ENCODE peak calls at places on chromosomes 6 and 20, in ten cellular contexts. One of them, this sample, is unnamed.

GRCh38 chr20:20360464-20360863 is 7.4 kb upstream of the INSM1 start:
- DNase-seq in GM23248: peak
- DNase-seq in PC-9: peak
- DNase-seq in aorta: no peak
- DNase-seq in uterus: no peak
- DNase-seq in upper lobe of right lung: no peak
- DNase-seq in psoas muscle: no peak
- DNase-seq in adrenal gland: peak
- DNase-seq in small intestine: peak
- DNase-seq in Peyer's patch: no peak
- DNase-seq in this sample: peak

GRCh38 chr6:28944412-28945006 is 20.7 kb upstream of the TRIM27 start:
- DNase-seq in psoas muscle: peak
- DNase-seq in upper lobe of right lung: no peak
- DNase-seq in uterus: peak
- DNase-seq in aorta: peak
- DNase-seq in adrenal gland: peak
- DNase-seq in Peyer's patch: no peak
- DNase-seq in small intestine: peak
- DNase-seq in PC-9: peak
- DNase-seq in GM23248: peak
- DNase-seq in this sample: peak

GRCh38 chr6:33294086-33294823 is 4.5 kb downstream of the RGL2 start:
- DNase-seq in psoas muscle: no peak
- DNase-seq in upper lobe of right lung: no peak
- DNase-seq in Peyer's patch: no peak
- DNase-seq in GM23248: no peak
- DNase-seq in PC-9: no peak
- DNase-seq in small intestine: no peak
- DNase-seq in aorta: no peak
- DNase-seq in uterus: no peak
- DNase-seq in adrenal gland: no peak
- DNase-seq in this sample: no peak

GRCh38 chr6:2767327-2767985 is 2.3 kb downstream of the WRNIP1 start:
- DNase-seq in psoas muscle: no peak
- DNase-seq in small intestine: no peak
- DNase-seq in Peyer's patch: no peak
- DNase-seq in GM23248: peak
- DNase-seq in aorta: no peak
- DNase-seq in upper lobe of right lung: no peak
- DNase-seq in PC-9: no peak
- DNase-seq in uterus: no peak
- DNase-seq in adrenal gland: no peak
- DNase-seq in this sample: no peak

GRCh38 chr20:11394145-11394833 is 523.4 kb upstream of the BTBD3 start:
- DNase-seq in aorta: no peak
- DNase-seq in adrenal gland: no peak
- DNase-seq in small intestine: no peak
- DNase-seq in Peyer's patch: no peak
- DNase-seq in GM23248: peak
- DNase-seq in psoas muscle: no peak
- DNase-seq in PC-9: no peak
- DNase-seq in uterus: no peak
- DNase-seq in upper lobe of right lung: no peak
- DNase-seq in this sample: no peak

GRCh38 chr6:53179961-53180651 is 31.5 kb upstream of the GCM1 start:
- DNase-seq in uterus: no peak
- DNase-seq in upper lobe of right lung: no peak
- DNase-seq in Peyer's patch: no peak
- DNase-seq in adrenal gland: peak
- DNase-seq in small intestine: peak
- DNase-seq in psoas muscle: peak
- DNase-seq in aorta: peak
- DNase-seq in GM23248: no peak
- DNase-seq in PC-9: no peak
- DNase-seq in this sample: peak

GRCh38 chr6:90583783-90584481 is 2.9 kb downstream of the MAP3K7 start:
- DNase-seq in uterus: no peak
- DNase-seq in GM23248: no peak
- DNase-seq in upper lobe of right lung: no peak
- DNase-seq in Peyer's patch: no peak
- DNase-seq in small intestine: peak
- DNase-seq in PC-9: no peak
- DNase-seq in aorta: no peak
- DNase-seq in psoas muscle: no peak
- DNase-seq in adrenal gland: no peak
- DNase-seq in this sample: no peak

GRCh38 chr6:22141271-22141745 is 155.5 kb downstream of the PRL start:
- DNase-seq in aorta: no peak
- DNase-seq in adrenal gland: peak
- DNase-seq in uterus: no peak
- DNase-seq in PC-9: peak
- DNase-seq in Peyer's patch: no peak
- DNase-seq in psoas muscle: no peak
- DNase-seq in GM23248: no peak
- DNase-seq in small intestine: no peak
- DNase-seq in upper lobe of right lung: no peak
- DNase-seq in this sample: no peak

GRCh38 chr20:36493801-36494114 is 47.6 kb upstream of the MYL9 start:
- DNase-seq in GM23248: peak
- DNase-seq in upper lobe of right lung: no peak
- DNase-seq in Peyer's patch: no peak
- DNase-seq in uterus: peak
- DNase-seq in aorta: peak
- DNase-seq in PC-9: no peak
- DNase-seq in psoas muscle: peak
- DNase-seq in small intestine: no peak
- DNase-seq in adrenal gland: peak
- DNase-seq in this sample: no peak

GRCh38 chr20:36493013-36493800 is 48.1 kb upstream of the MYL9 start:
- DNase-seq in upper lobe of right lung: no peak
- DNase-seq in PC-9: no peak
- DNase-seq in GM23248: no peak
- DNase-seq in small intestine: no peak
- DNase-seq in psoas muscle: no peak
- DNase-seq in Peyer's patch: peak
- DNase-seq in uterus: no peak
- DNase-seq in adrenal gland: no peak
- DNase-seq in aorta: no peak
- DNase-seq in this sample: no peak

GRCh38 chr20:36490191-36490590 is 51.1 kb upstream of the MYL9 start:
- DNase-seq in Peyer's patch: no peak
- DNase-seq in PC-9: no peak
- DNase-seq in small intestine: no peak
- DNase-seq in upper lobe of right lung: no peak
- DNase-seq in uterus: no peak
- DNase-seq in adrenal gland: no peak
- DNase-seq in psoas muscle: no peak
- DNase-seq in aorta: no peak
- DNase-seq in GM23248: no peak
- DNase-seq in this sample: no peak

GRCh38 chr20:36496707-36497669 is 44.3 kb upstream of the MYL9 start:
- DNase-seq in psoas muscle: no peak
- DNase-seq in PC-9: no peak
- DNase-seq in upper lobe of right lung: no peak
- DNase-seq in GM23248: no peak
- DNase-seq in adrenal gland: no peak
- DNase-seq in small intestine: no peak
- DNase-seq in Peyer's patch: no peak
- DNase-seq in aorta: no peak
- DNase-seq in uterus: no peak
- DNase-seq in this sample: no peak

DNA sequence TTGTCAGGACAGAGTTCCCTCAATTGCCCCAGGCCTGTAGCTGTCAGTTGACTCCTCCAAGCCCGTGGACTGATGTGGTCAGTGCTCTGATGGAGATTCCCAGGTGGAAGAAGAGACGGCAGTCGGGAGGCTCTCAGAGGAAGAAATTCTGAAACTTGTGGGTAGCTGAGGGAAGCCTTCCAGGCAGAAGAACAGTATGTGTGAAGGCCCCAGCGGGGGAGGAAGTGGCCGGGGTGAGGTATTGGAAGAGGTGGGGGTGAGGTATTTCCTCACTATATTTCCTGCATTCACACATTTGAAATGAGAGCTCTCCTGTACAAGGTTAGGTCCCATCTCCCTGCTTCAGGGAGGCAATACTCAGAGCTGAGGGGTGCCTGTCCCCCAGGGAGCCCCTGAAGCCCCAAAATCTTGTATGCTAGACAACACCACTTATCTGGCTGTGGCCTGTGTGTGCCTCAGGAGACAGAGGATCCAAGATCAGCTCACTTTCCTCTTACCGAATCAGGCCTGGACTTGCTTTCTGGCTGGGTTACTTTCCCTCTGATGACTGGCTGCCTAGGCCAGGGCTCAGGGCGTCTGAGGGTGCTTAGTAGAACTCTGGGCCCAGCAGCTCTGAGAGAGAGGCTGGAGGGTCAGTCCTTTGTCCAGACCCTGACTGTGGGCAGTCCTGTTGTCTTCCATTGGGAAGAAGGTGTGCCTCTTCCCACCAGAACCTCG is 49.3 kb upstream of the MYL9 start:
- DNase-seq in aorta: no peak
- DNase-seq in psoas muscle: no peak
- DNase-seq in upper lobe of right lung: no peak
- DNase-seq in PC-9: no peak
- DNase-seq in small intestine: peak
- DNase-seq in uterus: no peak
- DNase-seq in adrenal gland: no peak
- DNase-seq in Peyer's patch: peak
- DNase-seq in GM23248: peak
- DNase-seq in this sample: peak
- H3K27ac ChIP-seq in aorta: peak
- H3K27ac ChIP-seq in psoas muscle: peak
- H3K27ac ChIP-seq in upper lobe of right lung: peak
- H3K27ac ChIP-seq in PC-9: no peak
- H3K27ac ChIP-seq in small intestine: peak
- H3K27ac ChIP-seq in uterus: peak
- H3K27ac ChIP-seq in adrenal gland: no peak
- H3K27ac ChIP-seq in Peyer's patch: peak
- H3K27ac ChIP-seq in GM23248: peak
- H3K27ac ChIP-seq in this sample: peak

GRCh38 chr6:13419422-13419821 is 68.0 kb downstream of the GFOD1 start:
- DNase-seq in Peyer's patch: no peak
- DNase-seq in upper lobe of right lung: no peak
- DNase-seq in adrenal gland: no peak
- DNase-seq in psoas muscle: no peak
- DNase-seq in GM23248: no peak
- DNase-seq in uterus: no peak
- DNase-seq in small intestine: no peak
- DNase-seq in PC-9: no peak
- DNase-seq in aorta: no peak
- DNase-seq in this sample: no peak

GRCh38 chr6:13417954-13418353 is 69.4 kb downstream of the GFOD1 start:
- DNase-seq in aorta: no peak
- DNase-seq in small intestine: no peak
- DNase-seq in PC-9: no peak
- DNase-seq in Peyer's patch: no peak
- DNase-seq in uterus: no peak
- DNase-seq in GM23248: no peak
- DNase-seq in upper lobe of right lung: no peak
- DNase-seq in psoas muscle: no peak
- DNase-seq in adrenal gland: no peak
- DNase-seq in this sample: no peak

GRCh38 chr6:13415276-13415675 is 72.1 kb downstream of the GFOD1 start:
- DNase-seq in aorta: no peak
- DNase-seq in adrenal gland: no peak
- DNase-seq in uterus: no peak
- DNase-seq in small intestine: no peak
- DNase-seq in psoas muscle: no peak
- DNase-seq in Peyer's patch: no peak
- DNase-seq in GM23248: no peak
- DNase-seq in PC-9: no peak
- DNase-seq in upper lobe of right lung: no peak
- DNase-seq in this sample: no peak

GRCh38 chr6:13418838-13419237 is 68.6 kb downstream of the GFOD1 start:
- DNase-seq in upper lobe of right lung: no peak
- DNase-seq in adrenal gland: no peak
- DNase-seq in aorta: no peak
- DNase-seq in psoas muscle: no peak
- DNase-seq in GM23248: no peak
- DNase-seq in uterus: no peak
- DNase-seq in PC-9: no peak
- DNase-seq in small intestine: no peak
- DNase-seq in Peyer's patch: no peak
- DNase-seq in this sample: no peak

GRCh38 chr6:13417431-13417830 is 70.0 kb downstream of the GFOD1 start:
- DNase-seq in Peyer's patch: no peak
- DNase-seq in PC-9: no peak
- DNase-seq in uterus: no peak
- DNase-seq in adrenal gland: no peak
- DNase-seq in GM23248: no peak
- DNase-seq in small intestine: no peak
- DNase-seq in psoas muscle: no peak
- DNase-seq in upper lobe of right lung: no peak
- DNase-seq in aorta: no peak
- DNase-seq in this sample: no peak
- H3K27ac ChIP-seq in Peyer's patch: no peak
- H3K27ac ChIP-seq in PC-9: no peak
- H3K27ac ChIP-seq in uterus: no peak
- H3K27ac ChIP-seq in adrenal gland: no peak
- H3K27ac ChIP-seq in GM23248: no peak
- H3K27ac ChIP-seq in small intestine: no peak
- H3K27ac ChIP-seq in psoas muscle: no peak
- H3K27ac ChIP-seq in upper lobe of right lung: no peak
- H3K27ac ChIP-seq in aorta: no peak
- H3K27ac ChIP-seq in this sample: no peak

DNA sequence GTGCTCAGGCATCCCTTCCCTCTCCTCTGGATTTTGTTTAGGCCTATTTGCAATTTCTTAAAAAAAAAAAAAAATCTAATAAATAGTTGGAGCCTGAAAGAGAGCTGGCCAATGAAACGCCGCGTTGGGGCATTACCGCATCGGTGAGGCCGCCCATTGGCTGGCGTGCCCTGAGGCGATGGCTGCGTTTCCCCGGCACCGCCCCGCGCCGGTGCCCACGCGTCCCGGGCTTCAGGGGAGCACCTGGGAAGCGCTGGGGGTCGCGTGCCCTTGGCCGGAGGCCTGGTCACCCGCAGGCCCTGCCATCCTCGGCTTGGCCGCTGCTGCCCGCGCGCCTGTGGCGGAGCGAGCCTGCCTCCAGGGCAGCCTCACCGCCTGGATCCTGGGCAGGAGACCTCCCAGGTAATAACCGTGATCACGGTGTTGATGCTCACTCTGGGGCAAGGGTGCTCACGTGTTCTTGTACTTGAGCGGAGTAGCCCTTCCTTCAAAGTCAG is 155.4 kb downstream of the NRN1 start:
- DNase-seq in psoas muscle: peak
- DNase-seq in aorta: peak
- DNase-seq in PC-9: peak
- DNase-seq in Peyer's patch: peak
- DNase-seq in uterus: no peak
- DNase-seq in GM23248: peak
- DNase-seq in small intestine: peak
- DNase-seq in adrenal gland: peak
- DNase-seq in upper lobe of right lung: peak
- DNase-seq in this sample: no peak
- H3K27ac ChIP-seq in psoas muscle: no peak
- H3K27ac ChIP-seq in aorta: no peak
- H3K27ac ChIP-seq in PC-9: no peak
- H3K27ac ChIP-seq in Peyer's patch: peak
- H3K27ac ChIP-seq in uterus: no peak
- H3K27ac ChIP-seq in GM23248: no peak
- H3K27ac ChIP-seq in small intestine: peak
- H3K27ac ChIP-seq in adrenal gland: no peak
- H3K27ac ChIP-seq in upper lobe of right lung: no peak
- H3K27ac ChIP-seq in this sample: no peak

DNA sequence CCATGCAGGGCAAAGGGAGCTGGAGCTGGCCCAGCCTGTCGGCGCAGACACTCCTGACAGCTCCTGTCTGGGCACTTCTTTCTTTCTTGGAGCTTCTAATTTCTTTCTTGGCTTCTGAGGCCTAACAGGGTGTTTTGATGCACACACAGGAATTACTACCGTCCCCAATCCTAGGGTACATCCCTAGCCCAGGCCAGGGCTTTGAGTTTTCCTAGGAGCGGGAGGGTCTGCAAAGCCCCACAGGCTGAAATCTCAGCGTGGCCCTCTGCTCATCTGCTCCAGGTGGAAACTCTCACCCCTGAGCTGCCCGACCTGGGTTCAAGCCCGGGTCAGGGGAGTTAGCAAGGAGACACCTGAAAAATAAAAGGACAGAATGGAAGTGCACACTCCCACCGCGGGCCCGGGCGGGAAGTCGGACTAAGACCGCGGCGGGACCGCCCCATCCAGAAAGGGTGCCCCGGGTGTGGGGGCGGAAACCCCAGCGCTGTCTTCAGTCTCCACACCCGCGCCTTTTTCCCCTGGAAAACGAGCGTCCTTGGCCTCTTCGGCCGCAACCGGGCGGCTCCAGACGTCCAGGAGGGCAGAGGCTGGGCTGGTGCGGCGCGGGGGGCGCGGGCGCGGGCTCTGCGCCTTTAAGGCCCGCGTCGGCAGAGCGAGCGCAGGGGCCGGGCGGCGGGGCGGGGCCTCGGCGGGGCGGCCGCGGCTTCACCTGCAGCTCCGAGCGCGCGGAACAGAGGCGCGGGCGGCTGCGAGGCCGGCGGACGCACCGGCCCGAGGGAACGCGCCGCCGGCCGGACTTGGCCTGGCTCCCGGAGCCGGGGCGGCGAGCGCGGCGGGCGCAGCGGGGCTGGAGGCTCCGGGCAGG is at the start of gene CDH4:
- DNase-seq in upper lobe of right lung: no peak
- DNase-seq in PC-9: no peak
- DNase-seq in aorta: no peak
- DNase-seq in psoas muscle: no peak
- DNase-seq in GM23248: peak
- DNase-seq in uterus: no peak
- DNase-seq in adrenal gland: no peak
- DNase-seq in small intestine: no peak
- DNase-seq in Peyer's patch: peak
- DNase-seq in this sample: no peak
- H3K27ac ChIP-seq in upper lobe of right lung: no peak
- H3K27ac ChIP-seq in PC-9: no peak
- H3K27ac ChIP-seq in aorta: no peak
- H3K27ac ChIP-seq in psoas muscle: no peak
- H3K27ac ChIP-seq in GM23248: no peak
- H3K27ac ChIP-seq in uterus: no peak
- H3K27ac ChIP-seq in adrenal gland: no peak
- H3K27ac ChIP-seq in small intestine: no peak
- H3K27ac ChIP-seq in Peyer's patch: no peak
- H3K27ac ChIP-seq in this sample: no peak